ENCODE peak calls at places on chromosomes 7 and 10, in four cellular contexts. One of them, this sample, is unnamed.

GRCh38 chr10:109992485-109992884 is 15.3 kb upstream of the ADD3 start:
- DNase-seq in activated CD4-positive, alpha-beta T cell treated with anti-CD3 and anti-CD28 coated beads for 36 hours: no peak
- DNase-seq in H7: no peak
- DNase-seq in non-pigmented ciliary epithelial cell: peak
- DNase-seq in this sample: no peak

GRCh38 chr7:155988421-155988820 is 176.2 kb upstream of the SHH start:
- DNase-seq in activated CD4-positive, alpha-beta T cell treated with anti-CD3 and anti-CD28 coated beads for 36 hours: no peak
- DNase-seq in H7: peak
- DNase-seq in non-pigmented ciliary epithelial cell: no peak
- DNase-seq in this sample: no peak

GRCh38 chr10:119268871-119269506 is 61.6 kb downstream of the GRK5 start:
- DNase-seq in activated CD4-positive, alpha-beta T cell treated with anti-CD3 and anti-CD28 coated beads for 36 hours: peak
- DNase-seq in H7: no peak
- DNase-seq in non-pigmented ciliary epithelial cell: no peak
- DNase-seq in this sample: peak

GRCh38 chr10:120400601-120401000 is 56.4 kb upstream of the PLPP4 start:
- DNase-seq in activated CD4-positive, alpha-beta T cell treated with anti-CD3 and anti-CD28 coated beads for 36 hours: no peak
- DNase-seq in H7: no peak
- DNase-seq in non-pigmented ciliary epithelial cell: peak
- DNase-seq in this sample: no peak

GRCh38 chr10:58951750-58952149 is 224.7 kb upstream of the PHYHIPL start:
- DNase-seq in activated CD4-positive, alpha-beta T cell treated with anti-CD3 and anti-CD28 coated beads for 36 hours: no peak
- DNase-seq in H7: no peak
- DNase-seq in non-pigmented ciliary epithelial cell: no peak
- DNase-seq in this sample: no peak

GRCh38 chr7:44898059-44898458 is 12.7 kb upstream of the PURB start:
- DNase-seq in activated CD4-positive, alpha-beta T cell treated with anti-CD3 and anti-CD28 coated beads for 36 hours: no peak
- DNase-seq in H7: no peak
- DNase-seq in non-pigmented ciliary epithelial cell: no peak
- DNase-seq in this sample: no peak

GRCh38 chr7:80711521-80711920 is 73.1 kb downstream of the CD36 start:
- DNase-seq in activated CD4-positive, alpha-beta T cell treated with anti-CD3 and anti-CD28 coated beads for 36 hours: no peak
- DNase-seq in H7: peak
- DNase-seq in non-pigmented ciliary epithelial cell: no peak
- DNase-seq in this sample: no peak

GRCh38 chr10:108592926-108593325 is 1330.4 kb downstream of the XPNPEP1 start:
- DNase-seq in activated CD4-positive, alpha-beta T cell treated with anti-CD3 and anti-CD28 coated beads for 36 hours: no peak
- DNase-seq in H7: no peak
- DNase-seq in non-pigmented ciliary epithelial cell: no peak
- DNase-seq in this sample: no peak

GRCh38 chr10:98391065-98391464 is 23.9 kb downstream of the PYROXD2 start:
- DNase-seq in activated CD4-positive, alpha-beta T cell treated with anti-CD3 and anti-CD28 coated beads for 36 hours: peak
- DNase-seq in H7: no peak
- DNase-seq in non-pigmented ciliary epithelial cell: no peak
- DNase-seq in this sample: peak

GRCh38 chr10:95196053-95196452 is 2.0 kb downstream of the ACSM6 start:
- DNase-seq in activated CD4-positive, alpha-beta T cell treated with anti-CD3 and anti-CD28 coated beads for 36 hours: no peak
- DNase-seq in H7: peak
- DNase-seq in non-pigmented ciliary epithelial cell: no peak
- DNase-seq in this sample: no peak

GRCh38 chr10:96512524-96512991 is 1.2 kb downstream of the TLL2 start:
- DNase-seq in activated CD4-positive, alpha-beta T cell treated with anti-CD3 and anti-CD28 coated beads for 36 hours: peak
- DNase-seq in H7: peak
- DNase-seq in non-pigmented ciliary epithelial cell: no peak
- DNase-seq in this sample: peak

GRCh38 chr10:49600046-49600445 is 10.1 kb upstream of the SLC18A3 start:
- DNase-seq in activated CD4-positive, alpha-beta T cell treated with anti-CD3 and anti-CD28 coated beads for 36 hours: no peak
- DNase-seq in H7: no peak
- DNase-seq in non-pigmented ciliary epithelial cell: no peak
- DNase-seq in this sample: no peak

GRCh38 chr7:117190104-117190503 is 132.8 kb downstream of the WNT2 start:
- DNase-seq in activated CD4-positive, alpha-beta T cell treated with anti-CD3 and anti-CD28 coated beads for 36 hours: no peak
- DNase-seq in H7: no peak
- DNase-seq in non-pigmented ciliary epithelial cell: no peak
- DNase-seq in this sample: no peak

GRCh38 chr7:81140206-81140605 is 221.4 kb upstream of the SEMA3C start:
- DNase-seq in activated CD4-positive, alpha-beta T cell treated with anti-CD3 and anti-CD28 coated beads for 36 hours: no peak
- DNase-seq in H7: no peak
- DNase-seq in non-pigmented ciliary epithelial cell: no peak
- DNase-seq in this sample: no peak

GRCh38 chr7:154684651-154685563 is 318.0 kb downstream of the PAXIP1 start:
- DNase-seq in activated CD4-positive, alpha-beta T cell treated with anti-CD3 and anti-CD28 coated beads for 36 hours: no peak
- DNase-seq in H7: no peak
- DNase-seq in non-pigmented ciliary epithelial cell: no peak
- DNase-seq in this sample: no peak

GRCh38 chr7:28570113-28570969 is 158.0 kb downstream of the CREB5 start:
- DNase-seq in activated CD4-positive, alpha-beta T cell treated with anti-CD3 and anti-CD28 coated beads for 36 hours: no peak
- DNase-seq in H7: no peak
- DNase-seq in non-pigmented ciliary epithelial cell: no peak
- DNase-seq in this sample: no peak

GRCh38 chr10:49369216-49370162 is 26.4 kb downstream of the DRGX start:
- DNase-seq in activated CD4-positive, alpha-beta T cell treated with anti-CD3 and anti-CD28 coated beads for 36 hours: no peak
- DNase-seq in H7: no peak
- DNase-seq in non-pigmented ciliary epithelial cell: no peak
- DNase-seq in this sample: no peak

GRCh38 chr7:92076509-92076908 is 57.8 kb downstream of the CYP51A1 start:
- DNase-seq in activated CD4-positive, alpha-beta T cell treated with anti-CD3 and anti-CD28 coated beads for 36 hours: no peak
- DNase-seq in H7: no peak
- DNase-seq in non-pigmented ciliary epithelial cell: no peak
- DNase-seq in this sample: no peak

GRCh38 chr10:97849491-97850402 is at the start of gene GOLGA7B:
- DNase-seq in activated CD4-positive, alpha-beta T cell treated with anti-CD3 and anti-CD28 coated beads for 36 hours: peak
- DNase-seq in H7: peak
- DNase-seq in non-pigmented ciliary epithelial cell: no peak
- DNase-seq in this sample: peak

GRCh38 chr10:21953585-21954057 is 49.9 kb downstream of the DNAJC1 start:
- DNase-seq in activated CD4-positive, alpha-beta T cell treated with anti-CD3 and anti-CD28 coated beads for 36 hours: no peak
- DNase-seq in H7: peak
- DNase-seq in non-pigmented ciliary epithelial cell: no peak
- DNase-seq in this sample: no peak

GRCh38 chr7:20597339-20597738 is 18.1 kb upstream of the ABCB5 start:
- DNase-seq in activated CD4-positive, alpha-beta T cell treated with anti-CD3 and anti-CD28 coated beads for 36 hours: no peak
- DNase-seq in H7: no peak
- DNase-seq in non-pigmented ciliary epithelial cell: no peak
- DNase-seq in this sample: no peak

GRCh38 chr7:82397846-82398245 is 45.7 kb downstream of the CACNA2D1 start:
- DNase-seq in activated CD4-positive, alpha-beta T cell treated with anti-CD3 and anti-CD28 coated beads for 36 hours: no peak
- DNase-seq in H7: no peak
- DNase-seq in non-pigmented ciliary epithelial cell: no peak
- DNase-seq in this sample: no peak

GRCh38 chr7:139915864-139916716 is 87.0 kb downstream of the TBXAS1 start:
- DNase-seq in activated CD4-positive, alpha-beta T cell treated with anti-CD3 and anti-CD28 coated beads for 36 hours: peak
- DNase-seq in H7: no peak
- DNase-seq in non-pigmented ciliary epithelial cell: peak
- DNase-seq in this sample: peak

This sample was measured in activated CD8-positive, alpha-beta T cell treated with anti-CD3 and anti-CD28 coated beads for 36 hours.